ENCODE peak calls at places on chromosomes 12 and 14, in four cellular contexts. N, Y, O and K are unnamed samples.

GRCh38 chr12:1566449-1567135 is 27.8 kb downstream of the FBXL14 start:
- DNase-seq in N (no peak), Y (peak; percentile 30), O (no peak), K (no peak)

GRCh38 chr12:95996034-95996658 is at the start of gene HAL:
- DNase-seq in N (no peak), Y (no peak), O (no peak), K (no peak)

GRCh38 chr14:74963178-74963704 is 7.8 kb upstream of the PGF start:
- DNase-seq in N (no peak), Y (no peak), O (no peak), K (no peak)

GRCh38 chr14:65334765-65335411 is 77.6 kb upstream of the FUT8 start:
- DNase-seq in N (no peak), Y (peak; percentile 22), O (no peak), K (no peak)

GRCh38 chr14:57136669-57137068 is 132.0 kb downstream of the EXOC5 start:
- DNase-seq in N (no peak), Y (peak; percentile 11), O (no peak), K (no peak)

GRCh38 chr12:124569375-124570148 is 2.1 kb upstream of the NCOR2 start:
- DNase-seq in N (no peak), Y (no peak), O (no peak), K (no peak)

GRCh38 chr12:92987846-92988621 is 58.9 kb upstream of the EEA1 start:
- DNase-seq in N (peak; percentile 60), Y (peak; percentile 27), O (peak; percentile 48), K (no peak)

GRCh38 chr14:106501898-106502297 is 975.5 kb downstream of the TMEM121 start:
- DNase-seq in N (no peak), Y (no peak), O (no peak), K (no peak)

GRCh38 chr14:30354439-30354838 is 204.5 kb upstream of the G2E3 start:
- DNase-seq in N (no peak), Y (no peak), O (no peak), K (no peak)

GRCh38 chr12:117453961-117454360 is 92.5 kb upstream of the NOS1 start:
- DNase-seq in N (no peak), Y (no peak), O (no peak), K (no peak)

GRCh38 chr14:88559852-88560251 is 3.0 kb upstream of the ZC3H14 start:
- DNase-seq in N (no peak), Y (no peak), O (no peak), K (peak; percentile 52)
- TF ChIP-seq CTCF in N (no peak), Y (no peak), O (no peak), K (peak; percentile 51)

DNA sequence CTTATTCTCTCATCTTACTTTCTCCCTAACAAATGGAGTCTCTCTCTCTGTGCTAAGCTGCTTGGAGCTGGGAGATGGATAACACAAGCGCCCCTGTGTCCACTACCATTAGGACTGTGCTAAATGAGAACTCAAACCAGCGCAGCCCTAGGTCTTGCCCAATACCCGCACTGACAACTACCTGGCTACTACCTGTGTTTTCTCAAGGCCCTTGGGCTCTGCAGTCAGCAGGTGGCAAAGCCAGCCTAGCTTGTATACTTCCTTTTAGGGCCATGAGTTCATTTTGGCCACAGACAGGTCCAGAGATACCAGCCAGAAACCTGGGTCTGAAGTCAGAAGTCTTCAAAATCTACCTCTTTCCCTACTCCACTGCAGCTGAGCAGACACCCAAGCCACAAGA is 13.0 kb upstream of the SLCO1B1 start:
- DNase-seq in N (no peak), Y (no peak), O (no peak), K (no peak)
- TF ChIP-seq CTCF in N (no peak), Y (no peak), O (no peak), K (no peak)

GRCh38 chr12:115866909-115867525 is 410.5 kb downstream of the MED13L start:
- DNase-seq in N (no peak), Y (peak; percentile 19), O (no peak), K (no peak)
- TF ChIP-seq CTCF in N (no peak), Y (no peak), O (no peak), K (peak; percentile 30)

GRCh38 chr12:87870493-87870892 is 158.7 kb downstream of the C12orf50 start:
- DNase-seq in N (no peak), Y (no peak), O (no peak), K (no peak)

GRCh38 chr12:87870061-87870460 is 159.1 kb downstream of the C12orf50 start:
- DNase-seq in N (no peak), Y (no peak), O (no peak), K (no peak)

GRCh38 chr12:87871061-87871460 is 158.1 kb downstream of the C12orf50 start:
- DNase-seq in N (no peak), Y (no peak), O (no peak), K (no peak)

GRCh38 chr12:87866602-87867292 is 162.5 kb downstream of the C12orf50 start:
- DNase-seq in N (no peak), Y (no peak), O (no peak), K (peak; percentile 27)
- TF ChIP-seq CTCF in N (peak; percentile 37), Y (no peak), O (no peak), K (peak; percentile 56)